ENCODE peak calls at places on chromosomes 2 and 18, in eight cellular contexts. One of them, this sample, is unnamed.

GRCh38 chr2:212387146-212387545 is 151.5 kb downstream of the ERBB4 start:
- DNase-seq in brain microvascular endothelial cell: no peak
- DNase-seq in heart right ventricle: no peak
- DNase-seq in NCI-H1436 treated with DMSO at 0.1 percent for 48 hours: no peak
- DNase-seq in BJ: no peak
- DNase-seq in pancreas: no peak
- DNase-seq in GM20000: no peak
- DNase-seq in AG08396: no peak
- DNase-seq in this sample: no peak

GRCh38 chr2:120552800-120553471 is 182.7 kb upstream of the GLI2 start:
- DNase-seq in heart right ventricle: peak
- DNase-seq in AG08396: peak
- DNase-seq in brain microvascular endothelial cell: peak
- DNase-seq in BJ: no peak
- DNase-seq in pancreas: peak
- DNase-seq in GM20000: peak
- DNase-seq in NCI-H1436 treated with DMSO at 0.1 percent for 48 hours: no peak
- DNase-seq in this sample: no peak

GRCh38 chr18:39946623-39947061 is 2008.4 kb upstream of the PIK3C3 start:
- DNase-seq in AG08396: peak
- DNase-seq in NCI-H1436 treated with DMSO at 0.1 percent for 48 hours: no peak
- DNase-seq in pancreas: no peak
- DNase-seq in GM20000: no peak
- DNase-seq in brain microvascular endothelial cell: peak
- DNase-seq in BJ: peak
- DNase-seq in heart right ventricle: no peak
- DNase-seq in this sample: no peak

GRCh38 chr2:17362956-17363355 is 155.3 kb downstream of the RAD51AP2 start:
- DNase-seq in GM20000: no peak
- DNase-seq in AG08396: no peak
- DNase-seq in heart right ventricle: no peak
- DNase-seq in NCI-H1436 treated with DMSO at 0.1 percent for 48 hours: no peak
- DNase-seq in BJ: no peak
- DNase-seq in pancreas: no peak
- DNase-seq in brain microvascular endothelial cell: no peak
- DNase-seq in this sample: no peak

GRCh38 chr2:176612736-176613135 is 343.5 kb downstream of the MTX2 start:
- DNase-seq in heart right ventricle: no peak
- DNase-seq in AG08396: no peak
- DNase-seq in GM20000: no peak
- DNase-seq in brain microvascular endothelial cell: peak
- DNase-seq in pancreas: no peak
- DNase-seq in BJ: no peak
- DNase-seq in NCI-H1436 treated with DMSO at 0.1 percent for 48 hours: no peak
- DNase-seq in this sample: no peak

GRCh38 chr2:113196839-113197238 is 23.1 kb downstream of the PSD4 start:
- DNase-seq in NCI-H1436 treated with DMSO at 0.1 percent for 48 hours: no peak
- DNase-seq in GM20000: no peak
- DNase-seq in BJ: no peak
- DNase-seq in heart right ventricle: no peak
- DNase-seq in AG08396: no peak
- DNase-seq in brain microvascular endothelial cell: no peak
- DNase-seq in pancreas: no peak
- DNase-seq in this sample: no peak

GRCh38 chr2:194445226-194445625 is 1211.8 kb upstream of the SLC39A10 start:
- DNase-seq in pancreas: no peak
- DNase-seq in brain microvascular endothelial cell: no peak
- DNase-seq in heart right ventricle: no peak
- DNase-seq in GM20000: no peak
- DNase-seq in NCI-H1436 treated with DMSO at 0.1 percent for 48 hours: no peak
- DNase-seq in BJ: no peak
- DNase-seq in AG08396: no peak
- DNase-seq in this sample: no peak

GRCh38 chr2:191521608-191522208 is 156.2 kb upstream of the NABP1 start:
- DNase-seq in NCI-H1436 treated with DMSO at 0.1 percent for 48 hours: no peak
- DNase-seq in brain microvascular endothelial cell: no peak
- DNase-seq in pancreas: no peak
- DNase-seq in heart right ventricle: no peak
- DNase-seq in GM20000: peak
- DNase-seq in AG08396: peak
- DNase-seq in BJ: peak
- DNase-seq in this sample: no peak

GRCh38 chr2:218245214-218245613 is 15.6 kb upstream of the GPBAR1 start:
- DNase-seq in NCI-H1436 treated with DMSO at 0.1 percent for 48 hours: no peak
- DNase-seq in brain microvascular endothelial cell: no peak
- DNase-seq in AG08396: no peak
- DNase-seq in pancreas: no peak
- DNase-seq in heart right ventricle: no peak
- DNase-seq in BJ: no peak
- DNase-seq in GM20000: no peak
- DNase-seq in this sample: no peak

GRCh38 chr18:25247725-25248124 is 104.2 kb downstream of the ZNF521 start:
- DNase-seq in pancreas: no peak
- DNase-seq in AG08396: no peak
- DNase-seq in heart right ventricle: no peak
- DNase-seq in NCI-H1436 treated with DMSO at 0.1 percent for 48 hours: no peak
- DNase-seq in GM20000: no peak
- DNase-seq in brain microvascular endothelial cell: peak
- DNase-seq in BJ: no peak
- DNase-seq in this sample: no peak

This sample was measured in AG09319.